ENCODE peak calls at places on chromosomes 13 and 19, in four cellular contexts. P is spleen, T is uterus, V is HCT116. Q is an unnamed sample. For H3K27me3 and H3K4me1, the result is how much of the 10 kb centered on the place peaks cover.

GRCh38 chr13:107713314-107713713 is 502.0 kb downstream of the LIG4 start:
- DNase-seq in V (no peak), T (no peak), P (no peak), Q (no peak)

GRCh38 chr19:48496959-48497727 is 14.5 kb downstream of the LMTK3 start:
- DNase-seq in T (no peak), V (no peak), P (no peak), Q (no peak)

GRCh38 chr13:108326318-108326717 is 56.8 kb downstream of the TNFSF13B start:
- DNase-seq in T (no peak), V (no peak), P (peak), Q (no peak)

GRCh38 chr13:34156841-34157365 is 339.0 kb downstream of the RFC3 start:
- DNase-seq in P (peak), T (peak), V (peak), Q (peak)

GRCh38 chr13:105537113-105537512 is 998.3 kb downstream of the EFNB2 start:
- DNase-seq in P (no peak), V (no peak), T (no peak), Q (no peak)

GRCh38 chr13:25980255-25980654 is 71.6 kb downstream of the SHISA2 start:
- DNase-seq in T (no peak), V (peak), P (no peak), Q (no peak)

GRCh38 chr13:79196366-79196765 is 209.7 kb downstream of the RBM26 start:
- DNase-seq in T (no peak), V (no peak), P (no peak), Q (no peak)

GRCh38 chr19:18419699-18420460 is 682 bp downstream of the SSBP4 start:
- DNase-seq in V (no peak), T (peak), P (peak), Q (no peak)

GRCh38 chr19:34403784-34404108 is 453 bp upstream of the PDCD2L start:
- DNase-seq in P (no peak), T (no peak), V (no peak), Q (no peak)

GRCh38 chr19:10092648-10093294 is 6.7 kb downstream of the SHFL start:
- DNase-seq in P (peak), V (no peak), T (no peak), Q (no peak)

GRCh38 chr19:35155441-35155840 is 906 bp downstream of the FXYD5 start:
- DNase-seq in T (no peak), P (no peak), V (no peak), Q (no peak)

GRCh38 chr19:42313096-42313839 is at the start of gene TMEM145:
- DNase-seq in V (no peak), T (no peak), P (no peak), Q (peak)

GRCh38 chr13:75469087-75469486 is 12.9 kb downstream of the TBC1D4 start:
- DNase-seq in T (no peak), V (no peak), P (no peak), Q (no peak)

GRCh38 chr19:13872695-13873389 is 4.1 kb upstream of the NANOS3 start:
- DNase-seq in V (no peak), P (no peak), T (no peak), Q (no peak)

GRCh38 chr19:33813391-33814101 is 16.9 kb downstream of the KCTD15 start:
- DNase-seq in V (no peak), T (no peak), P (peak), Q (no peak)

GRCh38 chr13:39484506-39485313 is 118.3 kb downstream of the LHFPL6 start:
- DNase-seq in P (no peak), V (no peak), T (no peak), Q (no peak)

GRCh38 chr13:53513199-53513598 is 484.6 kb downstream of the OLFM4 start:
- DNase-seq in T (no peak), P (no peak), V (no peak), Q (no peak)

GRCh38 chr19:9969688-9969975 is 33.3 kb upstream of the OLFM2 start:
- DNase-seq in T (no peak), P (no peak), V (no peak), Q (no peak)

GRCh38 chr19:39520541-39521204 is 5.7 kb downstream of the SELENOV start:
- DNase-seq in V (no peak), P (peak), T (no peak), Q (no peak)

GRCh38 chr19:50794778-50795664 is 4.8 kb downstream of the ACP4 start:
- DNase-seq in V (no peak), T (no peak), P (no peak), Q (no peak)

GRCh38 chr13:77168232-77168631 is 141.3 kb upstream of the FBXL3 start:
- DNase-seq in V (no peak), T (no peak), P (no peak), Q (no peak)

GRCh38 chr13:28497143-28497876 is 2.4 kb upstream of the FLT1 start:
- DNase-seq in P (no peak), T (no peak), V (no peak), Q (no peak)
- H3K27me3 ChIP-seq in P (under half), T (under half), V (under half), Q (under half)

GRCh38 chr19:3178973-3179738 is 587 bp downstream of the S1PR4 start:
- DNase-seq in T (no peak), V (no peak), P (no peak), Q (no peak)
- TF ChIP-seq POLR2A in T (no peak), V (no peak), P (no peak), Q (no peak)

DNA sequence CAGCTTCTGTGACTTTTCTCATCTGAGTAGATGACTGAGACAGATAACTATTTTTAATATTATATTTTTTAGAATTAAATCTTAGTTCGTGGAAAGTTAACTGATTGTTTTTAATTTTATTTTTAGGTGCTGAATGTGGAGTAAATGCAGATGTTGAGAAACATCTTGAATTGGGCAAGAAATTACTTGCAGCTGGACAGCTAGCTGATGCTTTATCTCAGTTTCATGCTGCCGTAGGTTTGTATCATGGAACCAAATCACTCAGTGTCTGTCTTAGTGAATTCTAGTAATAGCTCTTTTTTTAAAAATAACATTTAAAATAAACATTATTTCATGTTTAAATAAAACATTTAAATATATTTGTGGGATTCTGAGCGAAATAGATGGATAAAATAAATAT is 32.2 kb downstream of the DNAJC3 start:
- DNase-seq in V (no peak), T (no peak), P (no peak), Q (no peak)
- H3K4me1 ChIP-seq in V (under half), T (under half), P (under half), Q (under half)

GRCh38 chr13:110782185-110782584 is 68.7 kb downstream of the ING1 start:
- DNase-seq in V (no peak), P (no peak), T (no peak), Q (no peak)
- H3K27me3 ChIP-seq in V (under half), P (under half), T (under half), Q (under half)

DNA sequence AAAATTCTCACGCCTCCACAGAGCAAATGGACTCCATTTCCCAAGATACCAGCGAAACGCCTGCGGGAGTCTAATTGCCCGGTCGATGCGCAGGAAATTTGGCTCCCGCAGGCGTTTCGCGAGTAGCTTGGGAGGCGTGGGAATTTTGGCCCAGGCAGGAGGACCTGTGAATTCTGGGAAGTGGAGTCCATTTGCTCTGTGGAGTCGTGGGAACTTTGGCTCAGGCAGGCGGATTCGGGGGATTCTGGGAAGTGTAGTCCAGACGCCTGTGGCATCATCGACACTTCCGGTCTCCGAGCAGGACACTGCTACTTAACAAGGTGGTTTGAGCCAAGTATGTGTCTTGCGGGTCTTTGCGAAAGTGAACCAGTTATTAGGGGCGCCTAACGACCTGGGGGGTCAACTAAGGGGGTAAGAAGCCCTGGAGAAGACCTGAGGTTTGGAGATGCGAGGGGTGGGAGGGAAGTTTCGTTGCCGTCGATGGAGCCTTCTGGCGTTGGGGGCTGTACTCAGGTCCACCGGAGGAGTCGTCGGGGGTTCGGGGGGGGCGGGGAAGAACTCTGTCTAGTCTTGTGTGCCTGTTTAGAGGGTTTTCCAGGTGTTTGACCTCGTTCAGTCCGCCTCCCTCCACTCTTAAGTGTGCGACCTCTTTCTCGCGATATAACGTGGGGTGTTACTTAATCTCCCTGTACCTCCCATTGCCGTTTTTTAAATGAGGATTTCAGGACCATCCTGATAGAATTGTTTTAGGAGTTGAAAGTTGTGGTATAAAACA is at the start of gene ZNF155:
- DNase-seq in P (peak), V (peak), T (peak), Q (peak)
- TF ChIP-seq POLR2A in P (no peak), V (no peak), T (no peak), Q (no peak)

GRCh38 chr19:31330761-31331160 is 18.5 kb downstream of the TSHZ3 start:
- DNase-seq in V (no peak), P (no peak), T (peak), Q (no peak)
- H3K4me1 ChIP-seq in V (under half), P (under half), T (under half), Q (under half)

GRCh38 chr19:2291185-2291751 is 9.3 kb upstream of the PEAK3 start:
- DNase-seq in P (peak), T (no peak), V (no peak), Q (peak)
- H3K27me3 ChIP-seq in P (under half), T (under half), V (under half), Q (under half)

DNA sequence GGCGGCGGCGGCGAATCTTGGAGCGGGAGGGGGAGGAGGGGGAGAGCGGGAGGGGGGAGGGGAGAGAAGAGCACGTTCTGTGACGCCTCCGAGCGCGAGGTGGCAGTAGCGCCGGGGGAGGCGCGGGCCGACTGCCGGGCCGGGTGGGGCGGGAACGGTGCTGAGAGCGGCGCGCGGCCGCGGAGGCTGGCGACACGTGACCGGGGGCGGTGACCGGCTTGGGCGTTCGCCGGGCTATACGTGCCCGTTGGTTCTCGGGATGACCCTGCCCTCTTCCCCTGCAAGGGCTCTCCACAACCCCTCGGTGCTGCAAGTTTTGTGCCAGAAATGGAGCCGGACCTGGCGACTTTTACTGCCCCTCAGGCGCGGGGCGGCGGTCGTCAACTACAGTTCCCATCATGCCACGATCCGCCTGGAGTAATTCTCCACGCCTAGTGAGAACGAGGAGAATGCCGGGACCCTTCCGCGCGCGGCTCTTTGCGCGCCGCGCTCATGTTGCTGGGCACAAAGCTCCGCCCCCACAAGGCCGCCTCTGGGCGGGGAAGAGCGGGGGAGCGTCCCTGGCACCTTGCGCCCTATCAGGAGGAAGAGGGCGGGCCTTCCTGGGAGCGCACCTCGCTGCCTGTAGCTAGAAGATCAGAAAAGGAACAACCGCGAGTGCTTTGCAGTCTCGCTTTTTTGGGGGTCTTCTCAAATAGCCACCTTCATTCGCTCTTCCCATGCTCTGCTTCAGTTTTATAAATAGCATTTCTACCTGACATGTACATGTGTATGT is at the start of gene KPNA3:
- DNase-seq in V (peak), T (peak), P (peak), Q (peak)
- TF ChIP-seq POLR2A in V (peak), T (peak), P (no peak), Q (no peak)